ENCODE peak calls at places on chromosomes 13 and 19, in ten cellular contexts. I, K, W, N, J, L, H, F, M and O are unnamed samples.

GRCh38 chr13:110233181-110233641 is 73.7 kb downstream of the COL4A1 start:
- DNase-seq in F (no peak), N (no peak), W (no peak), I (peak), L (no peak), J (no peak), K (no peak), M (peak), H (no peak), O (peak)

GRCh38 chr19:32876919-32877285 is 7.3 kb upstream of the SLC7A9 start:
- DNase-seq in W (no peak), M (peak), K (no peak), F (no peak), L (no peak), N (no peak), J (no peak), H (no peak), I (no peak), O (no peak)

GRCh38 chr13:93304868-93305613 is 78.4 kb downstream of the GPC6 start:
- DNase-seq in N (no peak), M (no peak), J (peak), L (no peak), H (no peak), K (no peak), I (no peak), W (no peak), F (no peak), O (no peak)

GRCh38 chr13:31209172-31209818 is 9.5 kb downstream of the B3GLCT start:
- DNase-seq in M (no peak), L (no peak), I (peak), N (no peak), J (peak), W (peak), F (no peak), K (no peak), H (no peak), O (peak)

GRCh38 chr13:99501952-99502310 is 659 bp downstream of the TM9SF2 start:
- DNase-seq in J (no peak), L (no peak), W (no peak), M (no peak), K (no peak), N (no peak), I (no peak), F (peak), H (no peak), O (no peak)

GRCh38 chr19:35911790-35912189 is 3.7 kb upstream of the TYROBP start:
- DNase-seq in N (no peak), I (no peak), L (no peak), K (no peak), H (no peak), W (no peak), J (peak), M (no peak), F (no peak), O (no peak)

GRCh38 chr19:55348317-55349034 is 6.0 kb downstream of the COX6B2 start:
- DNase-seq in H (no peak), I (peak), K (no peak), N (no peak), L (no peak), F (no peak), J (peak), M (no peak), W (no peak), O (no peak)

GRCh38 chr19:43739836-43740235 is 14.9 kb downstream of the SMG9 start:
- DNase-seq in M (no peak), H (no peak), W (no peak), I (no peak), L (no peak), N (no peak), F (no peak), J (no peak), K (no peak), O (no peak)

GRCh38 chr19:16893686-16893990 is 4.8 kb downstream of the F2RL3 start:
- DNase-seq in N (no peak), J (no peak), I (peak), M (no peak), L (peak), F (no peak), H (no peak), K (no peak), W (no peak), O (no peak)